ENCODE peak calls at places on chromosomes 12 and 14, in five cellular contexts. One of them, this sample, is unnamed. For H3K9me3, the result is how much of the 10 kb centered on the place peaks cover.

GRCh38 chr12:28787151-28787550 is 361.9 kb upstream of the FAR2 start:
- DNase-seq in BE2C: no peak
- DNase-seq in psoas muscle: no peak
- DNase-seq in heart left ventricle: no peak
- DNase-seq in fibroblast of lung: peak
- DNase-seq in this sample: no peak

GRCh38 chr12:57419495-57419894 is 11.3 kb downstream of the R3HDM2 start:
- DNase-seq in heart left ventricle: no peak
- DNase-seq in psoas muscle: no peak
- DNase-seq in BE2C: no peak
- DNase-seq in fibroblast of lung: no peak
- DNase-seq in this sample: no peak

GRCh38 chr14:92712654-92713051 is 35.8 kb downstream of the LGMN start:
- DNase-seq in heart left ventricle: no peak
- DNase-seq in BE2C: no peak
- DNase-seq in psoas muscle: no peak
- DNase-seq in fibroblast of lung: no peak
- DNase-seq in this sample: no peak

GRCh38 chr12:50647479-50647878 is 116.4 kb upstream of the ATF1 start:
- DNase-seq in BE2C: no peak
- DNase-seq in fibroblast of lung: peak
- DNase-seq in heart left ventricle: no peak
- DNase-seq in psoas muscle: no peak
- DNase-seq in this sample: no peak

GRCh38 chr12:92056290-92056689 is 89.4 kb downstream of the BTG1 start:
- DNase-seq in heart left ventricle: no peak
- DNase-seq in psoas muscle: no peak
- DNase-seq in fibroblast of lung: no peak
- DNase-seq in BE2C: no peak
- DNase-seq in this sample: no peak

GRCh38 chr14:66824251-66824650 is 316.3 kb downstream of the GPHN start:
- DNase-seq in BE2C: no peak
- DNase-seq in heart left ventricle: no peak
- DNase-seq in psoas muscle: no peak
- DNase-seq in fibroblast of lung: no peak
- DNase-seq in this sample: no peak

GRCh38 chr12:7602287-7602686 is 63.4 kb downstream of the APOBEC1 start:
- DNase-seq in fibroblast of lung: peak
- DNase-seq in BE2C: no peak
- DNase-seq in heart left ventricle: no peak
- DNase-seq in psoas muscle: no peak
- DNase-seq in this sample: no peak

GRCh38 chr14:70338550-70338949 is 20.9 kb downstream of the COX16 start:
- DNase-seq in BE2C: no peak
- DNase-seq in fibroblast of lung: no peak
- DNase-seq in heart left ventricle: no peak
- DNase-seq in psoas muscle: no peak
- DNase-seq in this sample: no peak

GRCh38 chr14:75141967-75142366 is 15.1 kb upstream of the NEK9 start:
- DNase-seq in BE2C: peak
- DNase-seq in heart left ventricle: no peak
- DNase-seq in psoas muscle: no peak
- DNase-seq in fibroblast of lung: peak
- DNase-seq in this sample: no peak

GRCh38 chr12:75705749-75706719 is 194.6 kb upstream of the KRR1 start:
- DNase-seq in heart left ventricle: peak
- DNase-seq in fibroblast of lung: peak
- DNase-seq in BE2C: peak
- DNase-seq in psoas muscle: peak
- DNase-seq in this sample: peak

GRCh38 chr12:77124767-77125166 is 59.4 kb upstream of the E2F7 start:
- DNase-seq in BE2C: no peak
- DNase-seq in heart left ventricle: no peak
- DNase-seq in fibroblast of lung: peak
- DNase-seq in psoas muscle: no peak
- DNase-seq in this sample: no peak

GRCh38 chr14:96086032-96086431 is 46.9 kb downstream of the C14orf132 start:
- DNase-seq in heart left ventricle: no peak
- DNase-seq in psoas muscle: no peak
- DNase-seq in BE2C: peak
- DNase-seq in fibroblast of lung: peak
- DNase-seq in this sample: no peak

GRCh38 chr14:92315050-92315785 is 7.7 kb upstream of the SLC24A4 start:
- DNase-seq in heart left ventricle: no peak
- DNase-seq in BE2C: no peak
- DNase-seq in psoas muscle: peak
- DNase-seq in fibroblast of lung: no peak
- DNase-seq in this sample: no peak

GRCh38 chr12:27142102-27142721 is 59.8 kb upstream of the C12orf71 start:
- DNase-seq in BE2C: peak
- DNase-seq in heart left ventricle: peak
- DNase-seq in fibroblast of lung: peak
- DNase-seq in psoas muscle: no peak
- DNase-seq in this sample: peak

GRCh38 chr12:127893875-127894635 is 372.9 kb upstream of the TMEM132C start:
- DNase-seq in psoas muscle: no peak
- DNase-seq in heart left ventricle: no peak
- DNase-seq in fibroblast of lung: no peak
- DNase-seq in BE2C: no peak
- DNase-seq in this sample: no peak

GRCh38 chr14:34981743-34982420 is 910 bp upstream of the SRP54 start:
- DNase-seq in heart left ventricle: peak
- DNase-seq in BE2C: peak
- DNase-seq in fibroblast of lung: peak
- DNase-seq in psoas muscle: no peak
- DNase-seq in this sample: peak

GRCh38 chr12:32217354-32218310 is 111.0 kb downstream of the BICD1 start:
- DNase-seq in fibroblast of lung: peak
- DNase-seq in BE2C: no peak
- DNase-seq in psoas muscle: peak
- DNase-seq in heart left ventricle: no peak
- DNase-seq in this sample: no peak

GRCh38 chr12:115337693-115338543 is 653.9 kb upstream of the TBX3 start:
- DNase-seq in psoas muscle: peak
- DNase-seq in BE2C: no peak
- DNase-seq in fibroblast of lung: peak
- DNase-seq in heart left ventricle: peak
- DNase-seq in this sample: peak

GRCh38 chr14:37047996-37048395 is 124.4 kb downstream of the SLC25A21 start:
- DNase-seq in psoas muscle: no peak
- DNase-seq in BE2C: no peak
- DNase-seq in heart left ventricle: no peak
- DNase-seq in fibroblast of lung: peak
- DNase-seq in this sample: no peak

GRCh38 chr12:80271770-80272169 is 172.3 kb upstream of the PTPRQ start:
- DNase-seq in BE2C: no peak
- DNase-seq in psoas muscle: no peak
- DNase-seq in fibroblast of lung: peak
- DNase-seq in heart left ventricle: no peak
- DNase-seq in this sample: no peak

GRCh38 chr12:104632724-104633181 is 176.0 kb downstream of the CHST11 start:
- DNase-seq in BE2C: no peak
- DNase-seq in fibroblast of lung: peak
- DNase-seq in heart left ventricle: no peak
- DNase-seq in psoas muscle: no peak
- DNase-seq in this sample: no peak

GRCh38 chr14:100816950-100817901 is 8.7 kb upstream of the MEG3 start:
- DNase-seq in BE2C: no peak
- DNase-seq in fibroblast of lung: no peak
- DNase-seq in heart left ventricle: no peak
- DNase-seq in psoas muscle: no peak
- DNase-seq in this sample: no peak

GRCh38 chr14:76497550-76498484 is 121.9 kb downstream of the ESRRB start:
- DNase-seq in fibroblast of lung: no peak
- DNase-seq in BE2C: peak
- DNase-seq in psoas muscle: no peak
- DNase-seq in heart left ventricle: no peak
- DNase-seq in this sample: peak

GRCh38 chr14:71754422-71755095 is 177.7 kb upstream of the RGS6 start:
- DNase-seq in psoas muscle: no peak
- DNase-seq in fibroblast of lung: no peak
- DNase-seq in BE2C: peak
- DNase-seq in heart left ventricle: no peak
- DNase-seq in this sample: no peak

DNA sequence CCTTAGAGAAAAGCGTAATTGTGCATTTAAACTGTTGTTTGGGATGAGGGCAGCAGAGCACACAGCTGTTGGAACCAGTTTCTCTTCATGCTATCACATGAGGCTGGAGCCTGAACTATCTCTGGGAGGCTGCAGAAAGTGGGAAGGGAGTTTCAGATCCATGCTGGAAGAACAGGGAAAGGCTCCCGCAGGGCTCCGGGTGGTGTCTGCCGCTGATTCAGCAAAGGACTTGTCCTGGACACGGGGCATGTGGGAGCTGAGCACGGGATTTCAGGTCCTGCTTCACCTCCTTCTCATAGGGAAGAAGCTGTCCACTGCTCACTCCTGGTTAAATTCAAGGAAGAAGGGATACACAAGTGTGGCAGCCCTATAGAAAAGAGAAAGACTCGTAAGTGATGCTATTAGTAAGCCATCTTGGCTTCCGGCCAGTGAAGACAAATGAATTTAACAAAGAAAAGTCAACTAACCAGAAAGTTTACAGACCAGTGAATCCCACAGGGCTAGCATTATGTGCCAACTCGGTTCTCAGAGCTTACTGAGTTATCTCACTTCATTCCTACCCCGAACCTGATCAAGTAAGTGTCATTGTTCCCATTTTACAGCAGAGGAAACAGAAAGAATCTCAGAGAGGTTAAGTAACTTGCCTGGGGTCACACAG is 6.7 kb upstream of the FZD10 start:
- DNase-seq in BE2C: no peak
- DNase-seq in psoas muscle: no peak
- DNase-seq in fibroblast of lung: no peak
- DNase-seq in heart left ventricle: no peak
- DNase-seq in this sample: no peak
- H3K9me3 ChIP-seq in BE2C: under half
- H3K9me3 ChIP-seq in psoas muscle: under half
- H3K9me3 ChIP-seq in fibroblast of lung: under half
- H3K9me3 ChIP-seq in heart left ventricle: under half
- H3K9me3 ChIP-seq in this sample: under half

GRCh38 chr12:38291160-38291559 is 25.4 kb upstream of the ALG10B start:
- DNase-seq in BE2C: no peak
- DNase-seq in psoas muscle: no peak
- DNase-seq in fibroblast of lung: no peak
- DNase-seq in heart left ventricle: no peak
- DNase-seq in this sample: no peak
- H3K9me3 ChIP-seq in BE2C: under half
- H3K9me3 ChIP-seq in psoas muscle: under half
- H3K9me3 ChIP-seq in fibroblast of lung: under half
- H3K9me3 ChIP-seq in heart left ventricle: under half
- H3K9me3 ChIP-seq in this sample: under half

GRCh38 chr12:124167141-124167540 is 127.8 kb upstream of the RFLNA start:
- DNase-seq in heart left ventricle: no peak
- DNase-seq in BE2C: no peak
- DNase-seq in fibroblast of lung: no peak
- DNase-seq in psoas muscle: no peak
- DNase-seq in this sample: no peak

GRCh38 chr12:124165695-124166094 is 129.2 kb upstream of the RFLNA start:
- DNase-seq in psoas muscle: no peak
- DNase-seq in fibroblast of lung: no peak
- DNase-seq in heart left ventricle: no peak
- DNase-seq in BE2C: no peak
- DNase-seq in this sample: no peak

GRCh38 chr12:124170756-124171155 is 124.1 kb upstream of the RFLNA start:
- DNase-seq in fibroblast of lung: peak
- DNase-seq in psoas muscle: no peak
- DNase-seq in BE2C: no peak
- DNase-seq in heart left ventricle: no peak
- DNase-seq in this sample: no peak

GRCh38 chr12:124169577-124169976 is 125.3 kb upstream of the RFLNA start:
- DNase-seq in heart left ventricle: no peak
- DNase-seq in psoas muscle: no peak
- DNase-seq in BE2C: no peak
- DNase-seq in fibroblast of lung: no peak
- DNase-seq in this sample: peak

DNA sequence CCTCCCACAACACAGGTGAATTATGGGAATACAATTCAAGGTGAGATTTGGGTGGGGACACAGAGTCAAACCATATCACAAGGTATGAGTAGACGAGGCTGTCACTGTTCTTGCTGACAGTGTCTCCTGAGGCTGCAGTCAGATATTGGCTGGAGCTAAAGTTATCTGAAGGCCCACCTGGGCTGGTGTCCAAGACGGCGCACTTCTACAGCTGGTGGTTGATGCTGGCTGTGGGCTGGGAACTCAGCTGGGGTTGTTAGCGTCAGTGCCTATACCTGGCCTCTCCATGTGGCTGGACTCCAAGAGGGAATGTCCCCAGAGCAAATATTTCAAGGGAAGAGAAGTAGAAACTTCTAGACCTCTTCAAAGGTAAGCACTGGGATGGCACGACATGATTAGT is 126.9 kb upstream of the RFLNA start:
- DNase-seq in BE2C: no peak
- DNase-seq in fibroblast of lung: no peak
- DNase-seq in heart left ventricle: no peak
- DNase-seq in psoas muscle: no peak
- DNase-seq in this sample: peak
- H3K9me3 ChIP-seq in BE2C: under half
- H3K9me3 ChIP-seq in fibroblast of lung: under half
- H3K9me3 ChIP-seq in heart left ventricle: under half
- H3K9me3 ChIP-seq in psoas muscle: under half
- H3K9me3 ChIP-seq in this sample: under half

DNA sequence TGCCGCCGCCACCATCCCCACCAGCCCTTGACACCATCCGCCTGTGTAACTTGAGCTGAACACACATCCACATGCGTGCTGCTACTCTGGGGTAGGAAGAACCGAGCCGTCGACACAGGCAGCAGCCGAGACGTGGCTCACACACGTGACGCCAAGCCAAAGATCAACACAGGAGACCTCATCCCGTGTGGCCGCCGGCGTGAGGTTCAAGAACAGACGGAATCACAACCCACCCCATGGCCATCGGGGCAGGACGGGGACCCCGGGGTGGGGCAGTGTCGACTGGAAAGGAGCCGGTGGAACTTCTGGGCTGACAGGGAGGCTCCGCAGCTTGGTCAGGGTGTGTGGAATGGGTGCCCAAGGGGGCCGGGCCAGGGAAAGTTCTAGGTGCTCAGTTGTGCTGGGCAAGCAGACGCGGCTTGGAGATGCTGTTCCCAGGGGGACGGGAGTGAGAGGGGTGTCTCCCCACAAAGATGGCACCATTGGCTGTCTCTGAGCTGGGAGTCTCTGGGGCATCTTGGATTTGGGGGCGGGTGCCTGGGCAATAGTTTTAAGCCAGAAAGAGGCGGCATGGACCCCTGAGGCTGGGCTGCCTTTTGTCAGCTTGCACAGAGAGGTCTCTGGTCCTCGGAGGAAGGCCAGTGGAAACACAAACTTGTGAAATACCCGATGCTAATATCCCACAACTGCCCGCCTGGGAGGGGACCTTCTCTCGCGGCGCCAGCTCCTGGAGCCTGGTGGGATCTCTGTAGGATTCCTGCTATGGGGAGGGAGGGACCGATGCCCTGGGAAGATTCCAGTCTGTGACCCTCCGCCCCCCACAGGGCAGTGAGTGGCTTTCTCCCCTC is 41.8 kb downstream of the GALNT9 start:
- DNase-seq in psoas muscle: peak
- DNase-seq in BE2C: no peak
- DNase-seq in heart left ventricle: no peak
- DNase-seq in fibroblast of lung: no peak
- DNase-seq in this sample: no peak
- H3K9me3 ChIP-seq in psoas muscle: under half
- H3K9me3 ChIP-seq in BE2C: under half
- H3K9me3 ChIP-seq in heart left ventricle: under half
- H3K9me3 ChIP-seq in fibroblast of lung: under half
- H3K9me3 ChIP-seq in this sample: under half